ENCODE peak calls at places on chromosomes 2 and 18, in four cellular contexts. D is substantia nigra; X is Right ventricle myocardium superior; E is stimulated activated CD4-positive, alpha-beta T cell treated with anti-CD3 and anti-CD28 coated beads, Interleukin-15, amount 100 ng/mL, for 1 hour. I is an unnamed sample.

GRCh38 chr2:44075536-44075935 is 79.7 kb upstream of the LRPPRC start:
- DNase-seq in D (peak), X (no peak), E (no peak), I (peak)

GRCh38 chr18:10417679-10418078 is 36.8 kb upstream of the APCDD1 start:
- DNase-seq in D (no peak), X (no peak), E (no peak), I (no peak)

GRCh38 chr2:151953467-151953866 is 125.2 kb upstream of the ARL5A start:
- DNase-seq in D (no peak), X (no peak), E (no peak), I (no peak)

GRCh38 chr2:99238599-99238998 is 16.9 kb downstream of the LYG2 start:
- DNase-seq in D (no peak), X (no peak), E (no peak), I (no peak)

GRCh38 chr18:49768051-49768391 is 45.3 kb downstream of the ACAA2 start:
- DNase-seq in D (no peak), X (no peak), E (no peak), I (no peak)

GRCh38 chr2:186516396-186516795 is 30.3 kb downstream of the ZC3H15 start:
- DNase-seq in D (no peak), X (no peak), E (no peak), I (no peak)

GRCh38 chr2:221915926-221916325 is 343.8 kb upstream of the EPHA4 start:
- DNase-seq in D (no peak), X (no peak), E (no peak), I (no peak)

GRCh38 chr2:75100691-75101236 is 98.6 kb downstream of the TACR1 start:
- DNase-seq in D (no peak), X (no peak), E (no peak), I (no peak)

GRCh38 chr2:127415593-127416485 is 2.4 kb upstream of the PROC start:
- DNase-seq in D (peak), X (peak), E (peak), I (no peak)

GRCh38 chr2:201579536-201579935 is 63.8 kb downstream of the TMEM237 start:
- DNase-seq in D (no peak), X (no peak), E (no peak), I (no peak)

GRCh38 chr2:211756266-211756665 is 782.3 kb downstream of the ERBB4 start:
- DNase-seq in D (no peak), X (no peak), E (no peak), I (no peak)

GRCh38 chr18:48714873-48715272 is 176.0 kb downstream of the CTIF start:
- DNase-seq in D (no peak), X (no peak), E (no peak), I (no peak)

GRCh38 chr2:175804130-175804529 is 197.9 kb downstream of the LNPK start:
- DNase-seq in D (no peak), X (no peak), E (no peak), I (no peak)

GRCh38 chr18:68478246-68478645 is 236.7 kb downstream of the TMX3 start:
- DNase-seq in D (no peak), X (no peak), E (no peak), I (no peak)

GRCh38 chr2:32623311-32623706 is 4.5 kb upstream of the TTC27 start:
- DNase-seq in D (no peak), X (no peak), E (no peak), I (no peak)

GRCh38 chr2:134334542-134335353 is 80.9 kb downstream of the MGAT5 start:
- DNase-seq in D (no peak), X (no peak), E (no peak), I (no peak)

GRCh38 chr18:51330148-51330547 is 132.7 kb upstream of the MEX3C start:
- DNase-seq in D (no peak), X (no peak), E (no peak), I (no peak)

GRCh38 chr2:39099820-39100728 is 20.8 kb downstream of the SOS1 start:
- DNase-seq in D (no peak), X (no peak), E (no peak), I (no peak)

GRCh38 chr2:25078171-25079049 is 36.5 kb downstream of the EFR3B start:
- DNase-seq in D (no peak), X (no peak), E (no peak), I (no peak)

GRCh38 chr2:99881901-99882591 is 260.3 kb downstream of the AFF3 start:
- DNase-seq in D (no peak), X (no peak), E (no peak), I (no peak)

GRCh38 chr2:38522754-38523349 is 79.9 kb downstream of the HNRNPLL start:
- DNase-seq in D (no peak), X (no peak), E (no peak), I (no peak)

GRCh38 chr18:39178171-39178570 is 1612.6 kb upstream of the CELF4 start:
- DNase-seq in D (no peak), X (no peak), E (no peak), I (no peak)

GRCh38 chr18:29154196-29154757 is 977.3 kb upstream of the CDH2 start:
- DNase-seq in D (no peak), X (no peak), E (no peak), I (no peak)

GRCh38 chr2:2107140-2107539 is 223.9 kb downstream of the MYT1L start:
- DNase-seq in D (no peak), X (peak), E (no peak), I (no peak)

GRCh38 chr2:213500881-213501280 is 216.6 kb downstream of the SPAG16 start:
- DNase-seq in D (no peak), X (no peak), E (no peak), I (no peak)

I was measured in frontal cortex.